ENCODE peak calls at places on chromosomes 6 and 20, in eight cellular contexts. A, V, X, W, D, H, E and O are unnamed samples.
A peak's percentile ranks its signal among the peaks of the same experiment; 100 is the strongest.

GRCh38 chr6:115766745-115767462 is 293.8 kb downstream of the FRK start:
- DNase-seq in A (no peak), V (no peak), X (no peak), W (no peak), D (no peak), H (no peak), E (no peak), O (no peak)

GRCh38 chr6:70847091-70847490 is 109.8 kb downstream of the B3GAT2 start:
- DNase-seq in A (no peak), V (no peak), X (no peak), W (no peak), D (no peak), H (no peak), E (no peak), O (no peak)

GRCh38 chr6:107560657-107561056 is 70.7 kb downstream of the SOBP start:
- DNase-seq in A (no peak), V (no peak), X (peak; percentile 65), W (no peak), D (peak; percentile 22), H (peak; percentile 37), E (no peak), O (no peak)

GRCh38 chr6:141107562-141108160 is 1025.1 kb upstream of the GJE1 start:
- DNase-seq in A (no peak), V (no peak), X (peak; percentile 22), W (no peak), D (no peak), H (no peak), E (peak; percentile 70), O (no peak)

GRCh38 chr20:33796263-33796906 is 14.8 kb upstream of the CHMP4B start:
- DNase-seq in A (no peak), V (no peak), X (peak; percentile 63), W (no peak), D (peak; percentile 95), H (no peak), E (no peak), O (no peak)

GRCh38 chr20:20737158-20737557 is 24.7 kb upstream of the RALGAPA2 start:
- DNase-seq in A (no peak), V (no peak), X (no peak), W (no peak), D (peak; percentile 15), H (no peak), E (no peak), O (no peak)

GRCh38 chr20:59177266-59178250 is 13.9 kb downstream of the ZNF831 start:
- DNase-seq in A (no peak), V (no peak), X (no peak), W (no peak), D (no peak), H (no peak), E (no peak), O (no peak)

GRCh38 chr6:46090115-46091079 is 39.4 kb upstream of the ENPP4 start:
- DNase-seq in A (peak; percentile 77), V (peak; percentile 56), X (peak; percentile 40), W (no peak), D (peak; percentile 39), H (peak; percentile 47), E (peak; percentile 23), O (peak; percentile 62)

GRCh38 chr20:20864346-20865096 is 152.1 kb upstream of the RALGAPA2 start:
- DNase-seq in A (no peak), V (no peak), X (peak; percentile 46), W (no peak), D (peak; percentile 78), H (no peak), E (no peak), O (peak; percentile 70)

GRCh38 chr6:104630955-104631354 is 228.8 kb downstream of the HACE1 start:
- DNase-seq in A (no peak), V (no peak), X (no peak), W (no peak), D (no peak), H (no peak), E (no peak), O (no peak)

GRCh38 chr6:121309768-121310473 is 24.4 kb downstream of the TBC1D32 start:
- DNase-seq in A (no peak), V (no peak), X (no peak), W (no peak), D (no peak), H (no peak), E (peak; percentile 49), O (no peak)

GRCh38 chr6:146914563-146915483 is 289.4 kb upstream of the STXBP5 start:
- DNase-seq in A (no peak), V (no peak), X (peak; percentile 55), W (peak; percentile 52), D (no peak), H (peak; percentile 8), E (peak; percentile 97), O (no peak)

GRCh38 chr20:63682384-63683139 is 13.9 kb upstream of the TNFRSF6B start:
- DNase-seq in A (no peak), V (no peak), X (peak; percentile 90), W (peak; percentile 81), D (no peak), H (peak; percentile 79), E (peak; percentile 99), O (no peak)

GRCh38 chr6:100300221-100300736 is 164.4 kb downstream of the SIM1 start:
- DNase-seq in A (no peak), V (no peak), X (no peak), W (no peak), D (no peak), H (no peak), E (peak; percentile 97), O (no peak)

GRCh38 chr20:38633577-38634093 is 32.0 kb downstream of the ARHGAP40 start:
- DNase-seq in A (peak; percentile 14), V (peak; percentile 81), X (peak; percentile 87), W (no peak), D (peak; percentile 14), H (peak; percentile 15), E (no peak), O (peak; percentile 56)

GRCh38 chr20:41052742-41053419 is 24.3 kb downstream of the TOP1 start:
- DNase-seq in A (no peak), V (no peak), X (no peak), W (no peak), D (no peak), H (no peak), E (peak; percentile 68), O (no peak)

GRCh38 chr20:856361-856775 is 22.9 kb downstream of the FAM110A start:
- DNase-seq in A (no peak), V (no peak), X (peak; percentile 38), W (peak; percentile 88), D (no peak), H (no peak), E (peak; percentile 94), O (no peak)

GRCh38 chr6:18656506-18656905 is 269.4 kb downstream of the RNF144B start:
- DNase-seq in A (no peak), V (no peak), X (peak; percentile 4), W (no peak), D (no peak), H (no peak), E (no peak), O (no peak)

GRCh38 chr6:137661601-137662000 is 167.4 kb upstream of the OLIG3 start:
- DNase-seq in A (no peak), V (peak; percentile 32), X (no peak), W (no peak), D (no peak), H (peak; percentile 33), E (no peak), O (no peak)

GRCh38 chr6:2038096-2038495 is 207.3 kb downstream of the GMDS start:
- DNase-seq in A (no peak), V (no peak), X (no peak), W (no peak), D (peak; percentile 4), H (no peak), E (no peak), O (no peak)

GRCh38 chr6:127886603-127887002 is 14.3 kb downstream of the THEMIS start:
- DNase-seq in A (no peak), V (no peak), X (no peak), W (no peak), D (no peak), H (no peak), E (no peak), O (no peak)

GRCh38 chr6:32081168-32081624 is 27.9 kb downstream of the TNXB start:
- DNase-seq in A (no peak), V (no peak), X (peak; percentile 19), W (peak; percentile 31), D (no peak), H (peak; percentile 56), E (peak; percentile 66), O (no peak)

GRCh38 chr20:19769516-19769915 is 11.5 kb downstream of the RIN2 start:
- DNase-seq in A (no peak), V (no peak), X (no peak), W (no peak), D (no peak), H (no peak), E (no peak), O (no peak)

GRCh38 chr6:157328108-157328692 is 4.9 kb upstream of the TMEM242 start:
- DNase-seq in A (no peak), V (no peak), X (no peak), W (no peak), D (no peak), H (no peak), E (peak; percentile 44), O (no peak)

GRCh38 chr20:18727032-18727508 is 86.5 kb upstream of the SCP2D1 start:
- DNase-seq in A (no peak), V (no peak), X (peak; percentile 30), W (no peak), D (peak; percentile 56), H (no peak), E (no peak), O (peak; percentile 53)

GRCh38 chr6:88867841-88868558 is 95.4 kb downstream of the RNGTT start:
- DNase-seq in A (no peak), V (no peak), X (peak; percentile 16), W (no peak), D (no peak), H (no peak), E (peak; percentile 65), O (no peak)

GRCh38 chr6:147167009-147167408 is 37.2 kb upstream of the STXBP5 start:
- DNase-seq in A (no peak), V (no peak), X (no peak), W (no peak), D (no peak), H (no peak), E (no peak), O (no peak)

GRCh38 chr6:128712898-128713297 is 170.0 kb upstream of the LAMA2 start:
- DNase-seq in A (no peak), V (no peak), X (no peak), W (no peak), D (no peak), H (no peak), E (no peak), O (no peak)

GRCh38 chr6:133699986-133700385 is 188.9 kb upstream of the TCF21 start:
- DNase-seq in A (no peak), V (no peak), X (no peak), W (no peak), D (no peak), H (no peak), E (peak; percentile 8), O (no peak)

GRCh38 chr6:111852704-111853103 is 20.5 kb downstream of the FYN start:
- DNase-seq in A (no peak), V (no peak), X (no peak), W (no peak), D (no peak), H (no peak), E (no peak), O (no peak)

GRCh38 chr6:131199568-131200272 is 64.5 kb downstream of the AKAP7 start:
- DNase-seq in A (peak; percentile 33), V (peak; percentile 81), X (peak; percentile 90), W (no peak), D (peak; percentile 44), H (peak; percentile 25), E (no peak), O (no peak)

GRCh38 chr20:25283221-25283951 is 35.5 kb downstream of the PYGB start:
- DNase-seq in A (no peak), V (no peak), X (no peak), W (no peak), D (no peak), H (no peak), E (no peak), O (no peak)